ENCODE peak calls at places on chromosomes 5 and 9, in five cellular contexts. One of them, this sample, is unnamed.

GRCh38 chr5:14313986-14314690 is 171.0 kb downstream of the TRIO start:
- DNase-seq in breast epithelium: no peak
- DNase-seq in sigmoid colon: no peak
- DNase-seq in stomach: no peak
- DNase-seq in HL-60: no peak
- DNase-seq in this sample: no peak

GRCh38 chr9:127634698-127635097 is 22.6 kb downstream of the STXBP1 start:
- DNase-seq in breast epithelium: no peak
- DNase-seq in sigmoid colon: no peak
- DNase-seq in stomach: no peak
- DNase-seq in HL-60: no peak
- DNase-seq in this sample: no peak

GRCh38 chr5:24222866-24223265 is 421.9 kb downstream of the CDH10 start:
- DNase-seq in breast epithelium: no peak
- DNase-seq in sigmoid colon: no peak
- DNase-seq in stomach: no peak
- DNase-seq in HL-60: no peak
- DNase-seq in this sample: no peak

GRCh38 chr5:135466178-135467050 is 14.3 kb upstream of the TIFAB start:
- DNase-seq in breast epithelium: peak
- DNase-seq in sigmoid colon: peak
- DNase-seq in stomach: peak
- DNase-seq in HL-60: peak
- DNase-seq in this sample: no peak

GRCh38 chr9:107740088-107740980 is 250.8 kb upstream of the KLF4 start:
- DNase-seq in breast epithelium: no peak
- DNase-seq in sigmoid colon: no peak
- DNase-seq in stomach: no peak
- DNase-seq in HL-60: no peak
- DNase-seq in this sample: no peak

GRCh38 chr5:24644757-24645156 is at the start of gene CDH10:
- DNase-seq in breast epithelium: no peak
- DNase-seq in sigmoid colon: no peak
- DNase-seq in stomach: no peak
- DNase-seq in HL-60: no peak
- DNase-seq in this sample: no peak

GRCh38 chr9:93245437-93245970 is 61.6 kb downstream of the WNK2 start:
- DNase-seq in breast epithelium: no peak
- DNase-seq in sigmoid colon: no peak
- DNase-seq in stomach: no peak
- DNase-seq in HL-60: no peak
- DNase-seq in this sample: no peak

GRCh38 chr5:86565197-86565789 is 52.4 kb upstream of the COX7C start:
- DNase-seq in breast epithelium: no peak
- DNase-seq in sigmoid colon: no peak
- DNase-seq in stomach: no peak
- DNase-seq in HL-60: no peak
- DNase-seq in this sample: no peak

GRCh38 chr5:57082441-57083067 is 91.3 kb upstream of the GPBP1 start:
- DNase-seq in breast epithelium: no peak
- DNase-seq in sigmoid colon: no peak
- DNase-seq in stomach: no peak
- DNase-seq in HL-60: no peak
- DNase-seq in this sample: no peak

GRCh38 chr5:107340631-107341030 is 330.1 kb downstream of the EFNA5 start:
- DNase-seq in breast epithelium: no peak
- DNase-seq in sigmoid colon: no peak
- DNase-seq in stomach: no peak
- DNase-seq in HL-60: no peak
- DNase-seq in this sample: no peak

GRCh38 chr5:148970228-148970627 is 92.6 kb downstream of the SH3TC2 start:
- DNase-seq in breast epithelium: peak
- DNase-seq in sigmoid colon: peak
- DNase-seq in stomach: peak
- DNase-seq in HL-60: no peak
- DNase-seq in this sample: no peak

GRCh38 chr9:129333961-129334743 is 156.1 kb upstream of the IER5L start:
- DNase-seq in breast epithelium: peak
- DNase-seq in sigmoid colon: peak
- DNase-seq in stomach: peak
- DNase-seq in HL-60: peak
- DNase-seq in this sample: no peak

GRCh38 chr5:103041071-103041676 is 78.8 kb downstream of the GIN1 start:
- DNase-seq in breast epithelium: no peak
- DNase-seq in sigmoid colon: no peak
- DNase-seq in stomach: no peak
- DNase-seq in HL-60: no peak
- DNase-seq in this sample: no peak

GRCh38 chr9:18215626-18216025 is 258.3 kb upstream of the ADAMTSL1 start:
- DNase-seq in breast epithelium: no peak
- DNase-seq in sigmoid colon: no peak
- DNase-seq in stomach: no peak
- DNase-seq in HL-60: no peak
- DNase-seq in this sample: no peak

GRCh38 chr5:61327761-61328753 is 4.0 kb upstream of the ZSWIM6 start:
- DNase-seq in breast epithelium: no peak
- DNase-seq in sigmoid colon: no peak
- DNase-seq in stomach: no peak
- DNase-seq in HL-60: no peak
- DNase-seq in this sample: no peak

GRCh38 chr9:85744481-85744880 is 2.7 kb upstream of the AGTPBP1 start:
- DNase-seq in breast epithelium: no peak
- DNase-seq in sigmoid colon: no peak
- DNase-seq in stomach: no peak
- DNase-seq in HL-60: peak
- DNase-seq in this sample: no peak

GRCh38 chr5:77568082-77568481 is 70.4 kb downstream of the OTP start:
- DNase-seq in breast epithelium: no peak
- DNase-seq in sigmoid colon: no peak
- DNase-seq in stomach: no peak
- DNase-seq in HL-60: no peak
- DNase-seq in this sample: no peak

GRCh38 chr9:132404228-132404881 is 2.3 kb downstream of the TTF1 start:
- DNase-seq in breast epithelium: no peak
- DNase-seq in sigmoid colon: no peak
- DNase-seq in stomach: no peak
- DNase-seq in HL-60: peak
- DNase-seq in this sample: no peak

GRCh38 chr9:94016744-94017143 is 61.6 kb upstream of the BARX1 start:
- DNase-seq in breast epithelium: no peak
- DNase-seq in sigmoid colon: no peak
- DNase-seq in stomach: no peak
- DNase-seq in HL-60: no peak
- DNase-seq in this sample: no peak

GRCh38 chr5:172559004-172559932 is 81.8 kb upstream of the NEURL1B start:
- DNase-seq in breast epithelium: no peak
- DNase-seq in sigmoid colon: peak
- DNase-seq in stomach: peak
- DNase-seq in HL-60: no peak
- DNase-seq in this sample: peak

GRCh38 chr5:100306000-100306399 is 229.2 kb upstream of the FAM174A start:
- DNase-seq in breast epithelium: no peak
- DNase-seq in sigmoid colon: no peak
- DNase-seq in stomach: no peak
- DNase-seq in HL-60: no peak
- DNase-seq in this sample: no peak

GRCh38 chr9:79623799-79624721 is 52.3 kb downstream of the TLE4 start:
- DNase-seq in breast epithelium: no peak
- DNase-seq in sigmoid colon: peak
- DNase-seq in stomach: no peak
- DNase-seq in HL-60: peak
- DNase-seq in this sample: no peak

GRCh38 chr5:143896981-143897380 is 85.0 kb downstream of the HMHB1 start:
- DNase-seq in breast epithelium: no peak
- DNase-seq in sigmoid colon: no peak
- DNase-seq in stomach: no peak
- DNase-seq in HL-60: no peak
- DNase-seq in this sample: no peak

GRCh38 chr5:99651296-99651695 is 722.5 kb upstream of the CHD1 start:
- DNase-seq in breast epithelium: no peak
- DNase-seq in sigmoid colon: no peak
- DNase-seq in stomach: no peak
- DNase-seq in HL-60: no peak
- DNase-seq in this sample: no peak

GRCh38 chr5:38094889-38095288 is 163.5 kb upstream of the EGFLAM start:
- DNase-seq in breast epithelium: no peak
- DNase-seq in sigmoid colon: no peak
- DNase-seq in stomach: no peak
- DNase-seq in HL-60: no peak
- DNase-seq in this sample: no peak

GRCh38 chr9:135989722-135990467 is 28.7 kb upstream of the UBAC1 start:
- DNase-seq in breast epithelium: no peak
- DNase-seq in sigmoid colon: no peak
- DNase-seq in stomach: peak
- DNase-seq in HL-60: peak
- DNase-seq in this sample: no peak

GRCh38 chr9:34993502-34994428 is 4.2 kb downstream of the DNAJB5 start:
- DNase-seq in breast epithelium: no peak
- DNase-seq in sigmoid colon: peak
- DNase-seq in stomach: peak
- DNase-seq in HL-60: no peak
- DNase-seq in this sample: peak

GRCh38 chr5:11075010-11075860 is 314.2 kb upstream of the DAP start:
- DNase-seq in breast epithelium: no peak
- DNase-seq in sigmoid colon: no peak
- DNase-seq in stomach: no peak
- DNase-seq in HL-60: no peak
- DNase-seq in this sample: no peak
- TF ChIP-seq CTCF in breast epithelium: no peak
- TF ChIP-seq CTCF in sigmoid colon: no peak
- TF ChIP-seq CTCF in stomach: no peak
- TF ChIP-seq CTCF in HL-60: no peak
- TF ChIP-seq CTCF in this sample: no peak

GRCh38 chr5:68544091-68544655 is 328.6 kb downstream of the PIK3R1 start:
- DNase-seq in breast epithelium: no peak
- DNase-seq in sigmoid colon: no peak
- DNase-seq in stomach: no peak
- DNase-seq in HL-60: no peak
- DNase-seq in this sample: no peak

GRCh38 chr5:68543212-68543611 is 327.7 kb downstream of the PIK3R1 start:
- DNase-seq in breast epithelium: no peak
- DNase-seq in sigmoid colon: no peak
- DNase-seq in stomach: no peak
- DNase-seq in HL-60: no peak
- DNase-seq in this sample: no peak

GRCh38 chr5:68538886-68539420 is 323.4 kb downstream of the PIK3R1 start:
- DNase-seq in breast epithelium: no peak
- DNase-seq in sigmoid colon: no peak
- DNase-seq in stomach: no peak
- DNase-seq in HL-60: no peak
- DNase-seq in this sample: no peak

GRCh38 chr5:68542207-68542606 is 326.7 kb downstream of the PIK3R1 start:
- DNase-seq in breast epithelium: no peak
- DNase-seq in sigmoid colon: no peak
- DNase-seq in stomach: no peak
- DNase-seq in HL-60: no peak
- DNase-seq in this sample: no peak

GRCh38 chr5:68540798-68541590 is 325.4 kb downstream of the PIK3R1 start:
- DNase-seq in breast epithelium: no peak
- DNase-seq in sigmoid colon: no peak
- DNase-seq in stomach: no peak
- DNase-seq in HL-60: no peak
- DNase-seq in this sample: no peak
- H3K27ac ChIP-seq in breast epithelium: no peak
- H3K27ac ChIP-seq in sigmoid colon: no peak
- H3K27ac ChIP-seq in stomach: no peak
- H3K27ac ChIP-seq in HL-60: no peak
- H3K27ac ChIP-seq in this sample: no peak

DNA sequence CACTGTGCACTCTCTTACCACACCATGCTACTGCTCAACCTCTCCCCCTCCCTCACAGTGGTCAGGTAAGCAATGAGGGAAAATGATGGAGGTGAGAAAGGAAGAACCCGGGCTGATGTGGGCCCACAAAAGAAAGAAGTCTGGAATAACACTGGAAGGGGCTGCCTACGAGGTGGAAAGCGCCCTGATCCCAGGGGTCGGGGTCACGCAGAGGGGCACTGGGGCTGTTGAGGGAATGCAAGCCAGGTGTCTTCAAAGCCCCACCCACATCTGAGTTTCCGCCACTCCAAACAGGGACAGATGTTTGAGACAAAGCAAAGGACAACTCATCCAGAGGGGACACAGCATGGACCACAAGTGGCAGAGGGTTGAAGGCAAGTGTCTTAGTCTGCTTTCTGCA is 4.2 kb downstream of the TNIP1 start:
- DNase-seq in breast epithelium: no peak
- DNase-seq in sigmoid colon: no peak
- DNase-seq in stomach: no peak
- DNase-seq in HL-60: no peak
- DNase-seq in this sample: no peak
- TF ChIP-seq POLR2AphosphoS5 in breast epithelium: no peak
- TF ChIP-seq POLR2AphosphoS5 in sigmoid colon: no peak
- TF ChIP-seq POLR2AphosphoS5 in stomach: no peak
- TF ChIP-seq POLR2AphosphoS5 in HL-60: no peak
- TF ChIP-seq POLR2AphosphoS5 in this sample: no peak

GRCh38 chr5:133149333-133149732 is 97.5 kb downstream of the HSPA4 start:
- DNase-seq in breast epithelium: no peak
- DNase-seq in sigmoid colon: no peak
- DNase-seq in stomach: no peak
- DNase-seq in HL-60: no peak
- DNase-seq in this sample: no peak

GRCh38 chr5:133147815-133148634 is 96.2 kb downstream of the HSPA4 start:
- DNase-seq in breast epithelium: no peak
- DNase-seq in sigmoid colon: no peak
- DNase-seq in stomach: no peak
- DNase-seq in HL-60: no peak
- DNase-seq in this sample: no peak

GRCh38 chr5:133147411-133147810 is 95.6 kb downstream of the HSPA4 start:
- DNase-seq in breast epithelium: no peak
- DNase-seq in sigmoid colon: no peak
- DNase-seq in stomach: no peak
- DNase-seq in HL-60: peak
- DNase-seq in this sample: no peak

GRCh38 chr5:133154274-133155088 is 102.7 kb downstream of the HSPA4 start:
- DNase-seq in breast epithelium: no peak
- DNase-seq in sigmoid colon: no peak
- DNase-seq in stomach: no peak
- DNase-seq in HL-60: no peak
- DNase-seq in this sample: no peak

DNA sequence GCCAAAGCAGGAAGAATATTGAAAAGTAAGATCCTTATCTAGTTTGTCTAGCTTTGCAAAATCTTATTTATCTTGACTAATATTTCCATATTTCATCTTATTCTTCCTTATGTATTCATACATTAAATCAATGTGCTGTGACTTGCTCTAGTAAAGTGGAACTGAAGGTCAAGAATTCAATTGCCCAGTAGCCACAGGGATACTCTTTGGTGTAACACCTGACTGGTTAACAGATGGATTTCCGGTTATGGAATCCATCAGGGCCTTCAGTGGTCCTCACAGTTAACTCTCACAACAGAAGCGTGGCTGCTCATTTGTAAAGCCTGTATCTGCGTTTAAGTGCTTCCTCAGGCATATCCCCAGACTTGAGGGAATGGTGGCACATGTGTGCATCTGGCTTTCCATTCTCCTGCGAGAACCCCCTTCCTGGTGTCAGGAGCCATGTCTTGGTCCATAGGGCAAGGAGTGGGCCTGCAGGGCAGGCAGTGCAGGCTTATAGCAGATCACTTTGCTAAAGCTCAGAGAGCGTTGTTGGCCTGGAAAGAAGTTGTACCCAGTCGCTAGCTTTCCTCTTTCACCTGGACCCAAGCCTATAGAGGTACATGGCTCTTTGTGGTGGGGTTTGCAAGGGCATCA is 99.2 kb downstream of the HSPA4 start:
- DNase-seq in breast epithelium: no peak
- DNase-seq in sigmoid colon: no peak
- DNase-seq in stomach: no peak
- DNase-seq in HL-60: no peak
- DNase-seq in this sample: no peak
- TF ChIP-seq CTCF in breast epithelium: no peak
- TF ChIP-seq CTCF in sigmoid colon: no peak
- TF ChIP-seq CTCF in stomach: no peak
- TF ChIP-seq CTCF in HL-60: no peak
- TF ChIP-seq CTCF in this sample: no peak

This sample was measured in vagina.